ENCODE peak calls at places on chromosomes 4 and X, in five cellular contexts. One of them, this sample, is unnamed. For H3K4me1, the result is how much of the 10 kb centered on the place peaks cover.

GRCh38 chr4:86603486-86603885 is 9.4 kb downstream of the PTPN13 start:
- DNase-seq in PC-3: no peak
- DNase-seq in heart left ventricle: no peak
- DNase-seq in SK-N-SH: no peak
- DNase-seq in OCI-LY7: no peak
- DNase-seq in this sample: no peak

GRCh38 chr4:15132739-15133138 is 130.5 kb downstream of the CPEB2 start:
- DNase-seq in PC-3: no peak
- DNase-seq in heart left ventricle: no peak
- DNase-seq in SK-N-SH: peak
- DNase-seq in OCI-LY7: no peak
- DNase-seq in this sample: peak

GRCh38 chr4:55907469-55907868 is 41.3 kb upstream of the CEP135 start:
- DNase-seq in PC-3: no peak
- DNase-seq in heart left ventricle: no peak
- DNase-seq in SK-N-SH: no peak
- DNase-seq in OCI-LY7: no peak
- DNase-seq in this sample: no peak

GRCh38 chrX:135531813-135532212 is 11.4 kb downstream of the INTS6L start:
- DNase-seq in PC-3: peak
- DNase-seq in heart left ventricle: no peak
- DNase-seq in SK-N-SH: no peak
- DNase-seq in OCI-LY7: no peak
- DNase-seq in this sample: no peak

GRCh38 chrX:119960639-119961038 is 17.1 kb upstream of the NKAP start:
- DNase-seq in PC-3: no peak
- DNase-seq in heart left ventricle: no peak
- DNase-seq in SK-N-SH: no peak
- DNase-seq in OCI-LY7: no peak
- DNase-seq in this sample: no peak

GRCh38 chr4:41044165-41044564 is 170.2 kb downstream of the APBB2 start:
- DNase-seq in PC-3: peak
- DNase-seq in heart left ventricle: no peak
- DNase-seq in SK-N-SH: no peak
- DNase-seq in OCI-LY7: peak
- DNase-seq in this sample: no peak

GRCh38 chr4:154231796-154232478 is 259.7 kb downstream of the DCHS2 start:
- DNase-seq in PC-3: no peak
- DNase-seq in heart left ventricle: no peak
- DNase-seq in SK-N-SH: no peak
- DNase-seq in OCI-LY7: no peak
- DNase-seq in this sample: no peak

GRCh38 chr4:146852365-146852764 is 93.3 kb downstream of the TTC29 start:
- DNase-seq in PC-3: no peak
- DNase-seq in heart left ventricle: no peak
- DNase-seq in SK-N-SH: no peak
- DNase-seq in OCI-LY7: no peak
- DNase-seq in this sample: no peak

GRCh38 chr4:6641164-6641970 is 882 bp downstream of the MRFAP1 start:
- DNase-seq in PC-3: peak
- DNase-seq in heart left ventricle: peak
- DNase-seq in SK-N-SH: peak
- DNase-seq in OCI-LY7: peak
- DNase-seq in this sample: no peak

GRCh38 chr4:98682719-98683118 is 24.3 kb upstream of the TSPAN5 start:
- DNase-seq in PC-3: peak
- DNase-seq in heart left ventricle: no peak
- DNase-seq in SK-N-SH: peak
- DNase-seq in OCI-LY7: no peak
- DNase-seq in this sample: no peak

GRCh38 chrX:10444204-10444603 is 176.2 kb downstream of the MID1 start:
- DNase-seq in PC-3: no peak
- DNase-seq in heart left ventricle: no peak
- DNase-seq in SK-N-SH: no peak
- DNase-seq in OCI-LY7: no peak
- DNase-seq in this sample: no peak

GRCh38 chr4:75843596-75843995 is 58.7 kb downstream of the PPEF2 start:
- DNase-seq in PC-3: no peak
- DNase-seq in heart left ventricle: no peak
- DNase-seq in SK-N-SH: no peak
- DNase-seq in OCI-LY7: no peak
- DNase-seq in this sample: no peak

GRCh38 chr4:26566027-26566578 is 17.8 kb upstream of the TBC1D19 start:
- DNase-seq in PC-3: peak
- DNase-seq in heart left ventricle: no peak
- DNase-seq in SK-N-SH: no peak
- DNase-seq in OCI-LY7: no peak
- DNase-seq in this sample: peak

GRCh38 chrX:20740443-20740842 is 473.7 kb upstream of the RPS6KA3 start:
- DNase-seq in PC-3: no peak
- DNase-seq in heart left ventricle: no peak
- DNase-seq in SK-N-SH: no peak
- DNase-seq in OCI-LY7: no peak
- DNase-seq in this sample: no peak

GRCh38 chrX:154779261-154779660 is 16.6 kb downstream of the DKC1 start:
- DNase-seq in PC-3: peak
- DNase-seq in heart left ventricle: no peak
- DNase-seq in SK-N-SH: no peak
- DNase-seq in OCI-LY7: no peak
- DNase-seq in this sample: no peak

GRCh38 chrX:11787564-11787963 is 29.5 kb downstream of the MSL3 start:
- DNase-seq in PC-3: peak
- DNase-seq in heart left ventricle: peak
- DNase-seq in SK-N-SH: peak
- DNase-seq in OCI-LY7: peak
- DNase-seq in this sample: peak

GRCh38 chrX:18354369-18355329 is at the start of gene SCML2:
- DNase-seq in PC-3: peak
- DNase-seq in heart left ventricle: peak
- DNase-seq in SK-N-SH: peak
- DNase-seq in OCI-LY7: peak
- DNase-seq in this sample: peak

GRCh38 chr4:66766557-66766956 is 778.7 kb downstream of the CENPC start:
- DNase-seq in PC-3: no peak
- DNase-seq in heart left ventricle: no peak
- DNase-seq in SK-N-SH: no peak
- DNase-seq in OCI-LY7: no peak
- DNase-seq in this sample: peak

GRCh38 chrX:154411322-154411980 is at the start of gene TAFAZZIN:
- DNase-seq in PC-3: peak
- DNase-seq in heart left ventricle: peak
- DNase-seq in SK-N-SH: peak
- DNase-seq in OCI-LY7: peak
- DNase-seq in this sample: peak

GRCh38 chr4:129082302-129082701 is 11.0 kb downstream of the SCLT1 start:
- DNase-seq in PC-3: no peak
- DNase-seq in heart left ventricle: no peak
- DNase-seq in SK-N-SH: no peak
- DNase-seq in OCI-LY7: no peak
- DNase-seq in this sample: no peak

GRCh38 chr4:185256444-185256843 is 47.0 kb downstream of the SNX25 start:
- DNase-seq in PC-3: peak
- DNase-seq in heart left ventricle: no peak
- DNase-seq in SK-N-SH: no peak
- DNase-seq in OCI-LY7: no peak
- DNase-seq in this sample: no peak

GRCh38 chr4:121711263-121712000 is 14.7 kb upstream of the ANXA5 start:
- DNase-seq in PC-3: peak
- DNase-seq in heart left ventricle: peak
- DNase-seq in SK-N-SH: peak
- DNase-seq in OCI-LY7: no peak
- DNase-seq in this sample: peak

GRCh38 chr4:166499820-166500219 is 626.8 kb downstream of the TLL1 start:
- DNase-seq in PC-3: no peak
- DNase-seq in heart left ventricle: no peak
- DNase-seq in SK-N-SH: no peak
- DNase-seq in OCI-LY7: no peak
- DNase-seq in this sample: no peak

GRCh38 chr4:76987685-76988084 is 38.1 kb downstream of the SEPTIN11 start:
- DNase-seq in PC-3: no peak
- DNase-seq in heart left ventricle: no peak
- DNase-seq in SK-N-SH: no peak
- DNase-seq in OCI-LY7: no peak
- DNase-seq in this sample: no peak

GRCh38 chr4:41430796-41431195 is 107.2 kb upstream of the LIMCH1 start:
- DNase-seq in PC-3: no peak
- DNase-seq in heart left ventricle: no peak
- DNase-seq in SK-N-SH: no peak
- DNase-seq in OCI-LY7: no peak
- DNase-seq in this sample: no peak

GRCh38 chrX:13834316-13834715 is 17.4 kb upstream of the GPM6B start:
- DNase-seq in PC-3: no peak
- DNase-seq in heart left ventricle: no peak
- DNase-seq in SK-N-SH: no peak
- DNase-seq in OCI-LY7: no peak
- DNase-seq in this sample: no peak

GRCh38 chrX:13840121-13840520 is 23.2 kb upstream of the GPM6B start:
- DNase-seq in PC-3: no peak
- DNase-seq in heart left ventricle: no peak
- DNase-seq in SK-N-SH: no peak
- DNase-seq in OCI-LY7: no peak
- DNase-seq in this sample: no peak

GRCh38 chrX:13835825-13836224 is 18.9 kb upstream of the GPM6B start:
- DNase-seq in PC-3: no peak
- DNase-seq in heart left ventricle: no peak
- DNase-seq in SK-N-SH: no peak
- DNase-seq in OCI-LY7: no peak
- DNase-seq in this sample: no peak

GRCh38 chrX:13836575-13836974 is 19.7 kb upstream of the GPM6B start:
- DNase-seq in PC-3: no peak
- DNase-seq in heart left ventricle: no peak
- DNase-seq in SK-N-SH: no peak
- DNase-seq in OCI-LY7: no peak
- DNase-seq in this sample: no peak

DNA sequence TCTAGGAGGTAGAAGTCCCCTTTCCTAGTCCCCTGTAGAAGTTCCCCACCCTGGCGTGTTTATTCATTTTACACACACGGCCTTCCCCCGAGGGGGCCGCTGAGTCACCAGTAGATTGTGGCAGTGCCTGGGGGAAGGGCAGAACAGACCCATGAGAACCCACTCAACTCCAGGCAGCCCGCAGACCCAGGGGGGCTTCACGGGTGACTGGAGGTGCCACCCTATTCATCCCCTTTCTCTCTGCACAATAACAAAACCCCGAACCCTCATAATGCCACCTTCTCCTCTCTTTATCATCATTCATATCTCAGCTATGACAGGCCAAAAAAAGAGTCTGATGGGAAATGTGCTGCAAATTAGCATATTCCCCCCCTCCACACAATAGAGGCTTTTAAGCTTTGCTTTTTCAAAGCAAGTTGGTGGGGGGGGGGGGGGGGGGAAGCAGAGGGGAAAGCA is 20.4 kb upstream of the GPM6B start:
- DNase-seq in PC-3: no peak
- DNase-seq in heart left ventricle: no peak
- DNase-seq in SK-N-SH: no peak
- DNase-seq in OCI-LY7: no peak
- DNase-seq in this sample: peak
- H3K27ac ChIP-seq in PC-3: no peak
- H3K27ac ChIP-seq in heart left ventricle: no peak
- H3K27ac ChIP-seq in SK-N-SH: no peak
- H3K27ac ChIP-seq in OCI-LY7: no peak
- H3K27ac ChIP-seq in this sample: no peak

GRCh38 chrX:44012484-44013096 is 39.4 kb upstream of the NDP start:
- DNase-seq in PC-3: peak
- DNase-seq in heart left ventricle: no peak
- DNase-seq in SK-N-SH: no peak
- DNase-seq in OCI-LY7: no peak
- DNase-seq in this sample: no peak
- H3K4me1 ChIP-seq in PC-3: under half
- H3K4me1 ChIP-seq in heart left ventricle: under half
- H3K4me1 ChIP-seq in SK-N-SH: under half
- H3K4me1 ChIP-seq in OCI-LY7: under half
- H3K4me1 ChIP-seq in this sample: under half

DNA sequence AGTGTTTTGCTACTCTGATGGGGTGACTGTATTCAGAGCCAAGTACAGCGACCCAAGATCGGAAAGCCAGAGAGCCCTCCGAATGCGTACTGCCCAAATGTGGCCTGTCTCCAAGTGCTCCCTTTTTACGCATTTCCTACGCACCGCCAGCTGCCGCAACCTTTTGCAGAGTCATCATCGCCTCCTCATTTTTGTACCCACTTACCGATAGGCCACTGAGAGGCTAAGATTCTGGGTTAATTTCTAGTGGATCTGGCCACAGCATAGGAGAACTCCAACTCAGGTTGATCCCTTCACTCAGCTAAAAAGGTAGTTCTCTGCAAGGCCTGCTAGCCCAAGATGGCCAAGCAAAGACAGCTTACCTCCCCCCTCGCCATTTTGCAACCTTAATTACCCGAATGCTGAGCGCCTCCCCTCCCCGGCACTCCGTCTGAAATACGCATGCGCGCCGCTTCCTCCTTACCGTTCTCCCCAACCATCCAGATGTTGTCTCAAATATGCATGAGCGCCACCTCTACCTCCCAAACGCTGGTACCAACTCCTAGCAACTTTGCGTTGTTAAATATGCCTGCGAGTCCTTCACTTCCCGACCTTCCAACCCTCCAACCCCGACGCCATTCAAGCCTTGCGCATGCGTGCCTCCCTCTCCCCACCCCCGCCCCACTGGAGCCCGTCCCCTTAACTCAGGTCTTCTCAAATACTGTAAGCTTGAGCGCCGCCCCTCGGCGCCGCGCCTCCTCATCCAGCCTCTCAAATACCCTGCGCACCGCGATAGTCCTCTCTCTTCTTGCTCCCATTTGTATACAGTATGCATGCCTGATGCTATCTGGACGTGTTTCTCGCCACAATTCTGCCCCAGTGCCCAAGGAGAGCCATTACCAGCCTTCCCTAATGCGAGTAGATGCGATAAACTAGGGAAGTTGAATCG is 11.8 kb upstream of the ZCCHC13 start:
- DNase-seq in PC-3: peak
- DNase-seq in heart left ventricle: peak
- DNase-seq in SK-N-SH: peak
- DNase-seq in OCI-LY7: peak
- DNase-seq in this sample: peak
- TF ChIP-seq CTCF in PC-3: peak
- TF ChIP-seq CTCF in heart left ventricle: no peak
- TF ChIP-seq CTCF in SK-N-SH: peak
- TF ChIP-seq CTCF in OCI-LY7: peak
- TF ChIP-seq CTCF in this sample: peak

GRCh38 chrX:145552643-145553042 is 265.0 kb upstream of the SLITRK2 start:
- DNase-seq in PC-3: peak
- DNase-seq in heart left ventricle: no peak
- DNase-seq in SK-N-SH: no peak
- DNase-seq in OCI-LY7: no peak
- DNase-seq in this sample: no peak

DNA sequence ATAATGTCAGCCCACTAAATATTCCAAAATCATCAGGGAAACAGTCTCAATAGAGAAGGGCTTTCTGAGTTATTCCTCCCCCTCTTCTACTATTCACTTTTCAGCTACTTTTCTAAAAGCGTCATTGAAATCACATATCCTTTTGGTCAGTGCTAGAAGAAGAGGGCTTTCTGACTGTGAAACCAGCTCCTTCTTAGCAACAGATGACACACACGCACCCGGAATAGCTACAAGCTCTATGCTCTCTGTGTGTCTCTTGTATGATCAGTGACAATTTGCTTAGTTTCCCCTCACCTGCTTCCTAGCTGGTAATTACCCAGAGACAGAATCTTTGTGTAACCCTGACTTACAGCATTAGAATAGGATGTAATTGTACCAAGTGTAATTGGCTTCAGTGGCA is 268.2 kb upstream of the SLITRK2 start:
- DNase-seq in PC-3: no peak
- DNase-seq in heart left ventricle: no peak
- DNase-seq in SK-N-SH: no peak
- DNase-seq in OCI-LY7: no peak
- DNase-seq in this sample: no peak
- H3K27ac ChIP-seq in PC-3: no peak
- H3K27ac ChIP-seq in heart left ventricle: no peak
- H3K27ac ChIP-seq in SK-N-SH: no peak
- H3K27ac ChIP-seq in OCI-LY7: no peak
- H3K27ac ChIP-seq in this sample: no peak